ENCODE peak calls at places on chromosome 6, in nine cellular contexts. One of them, this sample, is unnamed.
A peak's percentile ranks its signal among the peaks of the same experiment; 100 is the strongest.

GRCh38 chr6:100163035-100163434 is 169.0 kb upstream of the MCHR2 start:
- DNase-seq in NCI-H146: no peak
- DNase-seq in GDM1: no peak
- DNase-seq in NCI-H2029: no peak
- DNase-seq in AG09309: no peak
- DNase-seq in RPMI7951: no peak
- DNase-seq in HCEC 1CT: no peak
- DNase-seq in T-helper 2 cell: no peak
- DNase-seq in NCI-H446 treated with DMSO at 0.1 percent for 48 hours: no peak
- DNase-seq in this sample: no peak

GRCh38 chr6:169344651-169345050 is 91.0 kb upstream of the THBS2 start:
- DNase-seq in RPMI7951: peak; percentile 56
- DNase-seq in NCI-H446 treated with DMSO at 0.1 percent for 48 hours: no peak
- DNase-seq in T-helper 2 cell: no peak
- DNase-seq in HCEC 1CT: no peak
- DNase-seq in AG09309: no peak
- DNase-seq in NCI-H146: peak; percentile 40
- DNase-seq in NCI-H2029: no peak
- DNase-seq in GDM1: no peak
- DNase-seq in this sample: no peak

GRCh38 chr6:52522151-52522626 is 54.7 kb downstream of the TRAM2 start:
- DNase-seq in T-helper 2 cell: no peak
- DNase-seq in HCEC 1CT: peak; percentile 89
- DNase-seq in NCI-H2029: no peak
- DNase-seq in RPMI7951: peak; percentile 38
- DNase-seq in AG09309: no peak
- DNase-seq in NCI-H146: no peak
- DNase-seq in GDM1: no peak
- DNase-seq in NCI-H446 treated with DMSO at 0.1 percent for 48 hours: no peak
- DNase-seq in this sample: no peak

GRCh38 chr6:49835140-49835539 is 31.2 kb downstream of the CRISP1 start:
- DNase-seq in RPMI7951: no peak
- DNase-seq in AG09309: no peak
- DNase-seq in T-helper 2 cell: no peak
- DNase-seq in HCEC 1CT: no peak
- DNase-seq in NCI-H446 treated with DMSO at 0.1 percent for 48 hours: no peak
- DNase-seq in NCI-H146: no peak
- DNase-seq in NCI-H2029: no peak
- DNase-seq in GDM1: no peak
- DNase-seq in this sample: no peak

GRCh38 chr6:159033160-159034049 is 11.4 kb downstream of the TAGAP start:
- DNase-seq in RPMI7951: no peak
- DNase-seq in HCEC 1CT: peak; percentile 26
- DNase-seq in NCI-H2029: no peak
- DNase-seq in NCI-H146: no peak
- DNase-seq in GDM1: no peak
- DNase-seq in T-helper 2 cell: no peak
- DNase-seq in NCI-H446 treated with DMSO at 0.1 percent for 48 hours: no peak
- DNase-seq in AG09309: no peak
- DNase-seq in this sample: no peak

GRCh38 chr6:106247293-106247692 is 78.3 kb downstream of the ATG5 start:
- DNase-seq in T-helper 2 cell: peak; percentile 12
- DNase-seq in GDM1: no peak
- DNase-seq in RPMI7951: no peak
- DNase-seq in AG09309: no peak
- DNase-seq in NCI-H446 treated with DMSO at 0.1 percent for 48 hours: no peak
- DNase-seq in NCI-H146: no peak
- DNase-seq in HCEC 1CT: no peak
- DNase-seq in NCI-H2029: no peak
- DNase-seq in this sample: no peak

GRCh38 chr6:112468359-112468758 is 121.2 kb downstream of the RFPL4B start:
- DNase-seq in NCI-H2029: no peak
- DNase-seq in NCI-H446 treated with DMSO at 0.1 percent for 48 hours: no peak
- DNase-seq in GDM1: no peak
- DNase-seq in NCI-H146: no peak
- DNase-seq in HCEC 1CT: peak; percentile 69
- DNase-seq in RPMI7951: peak; percentile 61
- DNase-seq in AG09309: peak; percentile 57
- DNase-seq in T-helper 2 cell: no peak
- DNase-seq in this sample: no peak

GRCh38 chr6:39214120-39214813 is 15.0 kb downstream of the KCNK5 start:
- DNase-seq in NCI-H146: no peak
- DNase-seq in AG09309: no peak
- DNase-seq in HCEC 1CT: no peak
- DNase-seq in RPMI7951: no peak
- DNase-seq in NCI-H2029: no peak
- DNase-seq in NCI-H446 treated with DMSO at 0.1 percent for 48 hours: no peak
- DNase-seq in T-helper 2 cell: no peak
- DNase-seq in GDM1: no peak
- DNase-seq in this sample: no peak

GRCh38 chr6:39800388-39801032 is 8.3 kb downstream of the DAAM2 start:
- DNase-seq in NCI-H446 treated with DMSO at 0.1 percent for 48 hours: no peak
- DNase-seq in NCI-H146: no peak
- DNase-seq in NCI-H2029: no peak
- DNase-seq in GDM1: no peak
- DNase-seq in T-helper 2 cell: no peak
- DNase-seq in AG09309: no peak
- DNase-seq in RPMI7951: no peak
- DNase-seq in HCEC 1CT: no peak
- DNase-seq in this sample: no peak

GRCh38 chr6:135537782-135538301 is 40.3 kb upstream of the AHI1 start:
- DNase-seq in GDM1: no peak
- DNase-seq in AG09309: peak; percentile 49
- DNase-seq in NCI-H446 treated with DMSO at 0.1 percent for 48 hours: no peak
- DNase-seq in NCI-H2029: no peak
- DNase-seq in T-helper 2 cell: peak; percentile 99
- DNase-seq in HCEC 1CT: peak; percentile 93
- DNase-seq in RPMI7951: peak; percentile 58
- DNase-seq in NCI-H146: no peak
- DNase-seq in this sample: peak; percentile 20

GRCh38 chr6:65707134-65707826 is at the start of gene EYS:
- DNase-seq in NCI-H2029: no peak
- DNase-seq in RPMI7951: no peak
- DNase-seq in HCEC 1CT: no peak
- DNase-seq in T-helper 2 cell: no peak
- DNase-seq in NCI-H146: peak; percentile 81
- DNase-seq in GDM1: no peak
- DNase-seq in AG09309: no peak
- DNase-seq in NCI-H446 treated with DMSO at 0.1 percent for 48 hours: peak; percentile 84
- DNase-seq in this sample: no peak

GRCh38 chr6:139679516-139680179 is 305.2 kb upstream of the CITED2 start:
- DNase-seq in HCEC 1CT: peak; percentile 55
- DNase-seq in NCI-H2029: no peak
- DNase-seq in RPMI7951: no peak
- DNase-seq in NCI-H446 treated with DMSO at 0.1 percent for 48 hours: no peak
- DNase-seq in GDM1: no peak
- DNase-seq in AG09309: no peak
- DNase-seq in NCI-H146: no peak
- DNase-seq in T-helper 2 cell: no peak
- DNase-seq in this sample: no peak

GRCh38 chr6:100706491-100706890 is 174.6 kb downstream of the ASCC3 start:
- DNase-seq in AG09309: no peak
- DNase-seq in T-helper 2 cell: no peak
- DNase-seq in GDM1: no peak
- DNase-seq in RPMI7951: no peak
- DNase-seq in HCEC 1CT: no peak
- DNase-seq in NCI-H446 treated with DMSO at 0.1 percent for 48 hours: peak; percentile 22
- DNase-seq in NCI-H146: no peak
- DNase-seq in NCI-H2029: no peak
- DNase-seq in this sample: no peak

GRCh38 chr6:46510656-46511055 is 19.4 kb upstream of the RCAN2 start:
- DNase-seq in T-helper 2 cell: no peak
- DNase-seq in HCEC 1CT: peak; percentile 63
- DNase-seq in GDM1: no peak
- DNase-seq in NCI-H146: no peak
- DNase-seq in NCI-H2029: no peak
- DNase-seq in AG09309: peak; percentile 57
- DNase-seq in RPMI7951: no peak
- DNase-seq in NCI-H446 treated with DMSO at 0.1 percent for 48 hours: no peak
- DNase-seq in this sample: no peak

GRCh38 chr6:16421462-16421960 is 183.1 kb downstream of the GMPR start:
- DNase-seq in AG09309: no peak
- DNase-seq in NCI-H446 treated with DMSO at 0.1 percent for 48 hours: no peak
- DNase-seq in RPMI7951: no peak
- DNase-seq in GDM1: no peak
- DNase-seq in NCI-H146: no peak
- DNase-seq in HCEC 1CT: no peak
- DNase-seq in NCI-H2029: no peak
- DNase-seq in T-helper 2 cell: peak; percentile 60
- DNase-seq in this sample: no peak

GRCh38 chr6:109460161-109460830 is 4.7 kb upstream of the MICAL1 start:
- DNase-seq in NCI-H446 treated with DMSO at 0.1 percent for 48 hours: no peak
- DNase-seq in GDM1: no peak
- DNase-seq in HCEC 1CT: no peak
- DNase-seq in T-helper 2 cell: no peak
- DNase-seq in RPMI7951: no peak
- DNase-seq in AG09309: no peak
- DNase-seq in NCI-H2029: no peak
- DNase-seq in NCI-H146: no peak
- DNase-seq in this sample: no peak

GRCh38 chr6:26272171-26272631 is 92.8 kb upstream of the BTN3A2 start:
- DNase-seq in NCI-H446 treated with DMSO at 0.1 percent for 48 hours: no peak
- DNase-seq in GDM1: no peak
- DNase-seq in NCI-H2029: peak; percentile 38
- DNase-seq in NCI-H146: peak; percentile 75
- DNase-seq in T-helper 2 cell: no peak
- DNase-seq in AG09309: no peak
- DNase-seq in HCEC 1CT: no peak
- DNase-seq in RPMI7951: no peak
- DNase-seq in this sample: no peak

GRCh38 chr6:1381397-1382330 is 7.7 kb upstream of the FOXF2 start:
- DNase-seq in GDM1: peak; percentile 16
- DNase-seq in NCI-H146: no peak
- DNase-seq in RPMI7951: peak; percentile 24
- DNase-seq in AG09309: no peak
- DNase-seq in T-helper 2 cell: peak; percentile 44
- DNase-seq in HCEC 1CT: no peak
- DNase-seq in NCI-H2029: no peak
- DNase-seq in NCI-H446 treated with DMSO at 0.1 percent for 48 hours: no peak
- DNase-seq in this sample: no peak

GRCh38 chr6:15557174-15557573 is 105.7 kb downstream of the DTNBP1 start:
- DNase-seq in GDM1: no peak
- DNase-seq in HCEC 1CT: no peak
- DNase-seq in T-helper 2 cell: no peak
- DNase-seq in AG09309: no peak
- DNase-seq in NCI-H146: no peak
- DNase-seq in NCI-H446 treated with DMSO at 0.1 percent for 48 hours: no peak
- DNase-seq in RPMI7951: no peak
- DNase-seq in NCI-H2029: no peak
- DNase-seq in this sample: no peak

GRCh38 chr6:97923249-97923648 is 640.2 kb upstream of the MMS22L start:
- DNase-seq in GDM1: no peak
- DNase-seq in AG09309: no peak
- DNase-seq in NCI-H446 treated with DMSO at 0.1 percent for 48 hours: no peak
- DNase-seq in NCI-H2029: no peak
- DNase-seq in RPMI7951: no peak
- DNase-seq in T-helper 2 cell: no peak
- DNase-seq in NCI-H146: peak; percentile 26
- DNase-seq in HCEC 1CT: no peak
- DNase-seq in this sample: no peak

GRCh38 chr6:57262901-57263694 is 41.0 kb upstream of the RAB23 start:
- DNase-seq in NCI-H146: no peak
- DNase-seq in GDM1: no peak
- DNase-seq in AG09309: peak; percentile 89
- DNase-seq in NCI-H2029: no peak
- DNase-seq in HCEC 1CT: peak; percentile 95
- DNase-seq in NCI-H446 treated with DMSO at 0.1 percent for 48 hours: peak; percentile 31
- DNase-seq in RPMI7951: peak; percentile 92
- DNase-seq in T-helper 2 cell: no peak
- DNase-seq in this sample: no peak

GRCh38 chr6:142030115-142030619 is 102.6 kb upstream of the GJE1 start:
- DNase-seq in GDM1: no peak
- DNase-seq in HCEC 1CT: no peak
- DNase-seq in NCI-H146: no peak
- DNase-seq in T-helper 2 cell: no peak
- DNase-seq in NCI-H446 treated with DMSO at 0.1 percent for 48 hours: no peak
- DNase-seq in NCI-H2029: no peak
- DNase-seq in AG09309: no peak
- DNase-seq in RPMI7951: no peak
- DNase-seq in this sample: no peak

This sample was measured in CD8-positive, alpha-beta memory T cell.